ENCODE peak calls at places on chromosomes 3 and 15, in six cellular contexts. W is LoVo; N is iris pigment epithelial cell; C is CD8-positive, alpha-beta T cell; V is NCI-H1436; Y is activated CD8-positive, alpha-beta memory T cell treated with anti-CD3 and anti-CD28 coated beads for 4 hours. U is an unnamed sample.

GRCh38 chr15:99050328-99050980 is 42.9 kb upstream of the PGPEP1L start:
- DNase-seq in W (no peak), N (no peak), C (no peak), V (no peak), Y (no peak), U (no peak)

GRCh38 chr3:129552287-129553050 is 9.5 kb downstream of the H1-8 start:
- DNase-seq in W (no peak), N (no peak), C (no peak), V (no peak), Y (no peak), U (no peak)

GRCh38 chr3:82078246-82078645 is 316.8 kb upstream of the GBE1 start:
- DNase-seq in W (no peak), N (no peak), C (no peak), V (no peak), Y (no peak), U (no peak)

GRCh38 chr3:60571511-60571910 is 679.7 kb downstream of the FHIT start:
- DNase-seq in W (no peak), N (no peak), C (no peak), V (no peak), Y (no peak), U (no peak)

GRCh38 chr15:27835233-27835939 is 263.7 kb downstream of the OCA2 start:
- DNase-seq in W (no peak), N (no peak), C (no peak), V (no peak), Y (no peak), U (no peak)

GRCh38 chr3:61907210-61907609 is 345.8 kb downstream of the PTPRG start:
- DNase-seq in W (no peak), N (no peak), C (no peak), V (no peak), Y (no peak), U (no peak)

GRCh38 chr3:66572938-66573710 is 72.3 kb upstream of the LRIG1 start:
- DNase-seq in W (no peak), N (no peak), C (no peak), V (no peak), Y (no peak), U (no peak)

GRCh38 chr3:24199775-24200247 is 254.7 kb downstream of the NR1D2 start:
- DNase-seq in W (peak; percentile 47), N (peak; percentile 22), C (no peak), V (no peak), Y (no peak), U (no peak)

GRCh38 chr15:29364429-29365078 is 94.9 kb upstream of the NSMCE3 start:
- DNase-seq in W (no peak), N (peak; percentile 55), C (no peak), V (no peak), Y (no peak), U (no peak)

GRCh38 chr3:133453383-133453782 is 53.5 kb downstream of the BFSP2 start:
- DNase-seq in W (no peak), N (no peak), C (no peak), V (no peak), Y (no peak), U (no peak)

GRCh38 chr15:63473007-63473748 is 31.2 kb upstream of the USP3 start:
- DNase-seq in W (no peak), N (no peak), C (no peak), V (peak; percentile 61), Y (no peak), U (no peak)

GRCh38 chr3:65033577-65033976 is 345.8 kb upstream of the ADAMTS9 start:
- DNase-seq in W (no peak), N (no peak), C (no peak), V (no peak), Y (no peak), U (no peak)

GRCh38 chr3:42601898-42602581 is 1.6 kb downstream of the NKTR start:
- DNase-seq in W (no peak), N (peak; percentile 32), C (no peak), V (no peak), Y (no peak), U (no peak)

GRCh38 chr3:16137044-16137443 is 37.4 kb upstream of the GALNT15 start:
- DNase-seq in W (no peak), N (peak; percentile 37), C (no peak), V (no peak), Y (no peak), U (no peak)

GRCh38 chr15:48627260-48627969 is 18.1 kb downstream of the FBN1 start:
- DNase-seq in W (peak; percentile 18), N (peak; percentile 83), C (no peak), V (no peak), Y (no peak), U (no peak)

GRCh38 chr15:69394556-69395282 is 19.4 kb upstream of the KIF23 start:
- DNase-seq in W (peak; percentile 68), N (peak; percentile 67), C (peak; percentile 79), V (peak; percentile 66), Y (peak; percentile 68), U (peak; percentile 88)

GRCh38 chr15:79680721-79681120 is 216.1 kb downstream of the MTHFS start:
- DNase-seq in W (no peak), N (peak; percentile 89), C (no peak), V (no peak), Y (no peak), U (no peak)

GRCh38 chr3:5187920-5188418 is 462 bp downstream of the EDEM1 start:
- DNase-seq in W (no peak), N (peak; percentile 47), C (peak; percentile 40), V (no peak), Y (no peak), U (peak; percentile 71)

GRCh38 chr15:63491979-63492378 is 12.4 kb upstream of the USP3 start:
- DNase-seq in W (no peak), N (peak; percentile 94), C (no peak), V (no peak), Y (no peak), U (no peak)

GRCh38 chr3:66256806-66257205 is 36.0 kb downstream of the SLC25A26 start:
- DNase-seq in W (no peak), N (peak; percentile 57), C (no peak), V (no peak), Y (no peak), U (no peak)

GRCh38 chr3:196440696-196441095 is 8.5 kb upstream of the UBXN7 start:
- DNase-seq in W (no peak), N (no peak), C (no peak), V (no peak), Y (no peak), U (no peak)

GRCh38 chr15:90322531-90322930 is 29.6 kb upstream of the ZNF774 start:
- DNase-seq in W (no peak), N (no peak), C (no peak), V (no peak), Y (no peak), U (no peak)

GRCh38 chr15:35256555-35256954 is 171.5 kb upstream of the NANOGP8 start:
- DNase-seq in W (no peak), N (peak; percentile 55), C (no peak), V (no peak), Y (no peak), U (no peak)